ENCODE peak calls at places on chromosomes 16 and 17, in five cellular contexts. One of them, this sample, is unnamed.
A peak's percentile ranks its signal among the peaks of the same experiment; 100 is the strongest.

GRCh38 chr17:75394332-75394918 is 11.1 kb downstream of the GRB2 start:
- DNase-seq in COR-L47: no peak
- DNase-seq in kidney epithelial cell: no peak
- DNase-seq in left cardiac atrium: no peak
- DNase-seq in NCI-H2081: peak; percentile 7
- DNase-seq in this sample: no peak

GRCh38 chr17:73536700-73537680 is 107.3 kb downstream of the SDK2 start:
- DNase-seq in COR-L47: no peak
- DNase-seq in kidney epithelial cell: no peak
- DNase-seq in left cardiac atrium: no peak
- DNase-seq in NCI-H2081: no peak
- DNase-seq in this sample: no peak

GRCh38 chr16:66309-67182 is 5.9 kb downstream of the RHBDF1 start:
- DNase-seq in COR-L47: no peak
- DNase-seq in kidney epithelial cell: no peak
- DNase-seq in left cardiac atrium: peak; percentile 19
- DNase-seq in NCI-H2081: no peak
- DNase-seq in this sample: no peak

GRCh38 chr16:3825103-3825502 is 55.4 kb downstream of the CREBBP start:
- DNase-seq in COR-L47: no peak
- DNase-seq in kidney epithelial cell: no peak
- DNase-seq in left cardiac atrium: no peak
- DNase-seq in NCI-H2081: no peak
- DNase-seq in this sample: peak; percentile 14

GRCh38 chr17:43691317-43691693 is 29.6 kb upstream of the MEOX1 start:
- DNase-seq in COR-L47: no peak
- DNase-seq in kidney epithelial cell: no peak
- DNase-seq in left cardiac atrium: no peak
- DNase-seq in NCI-H2081: no peak
- DNase-seq in this sample: no peak

GRCh38 chr16:24504467-24505345 is 34.7 kb upstream of the RBBP6 start:
- DNase-seq in COR-L47: peak; percentile 11
- DNase-seq in kidney epithelial cell: peak; percentile 7
- DNase-seq in left cardiac atrium: peak; percentile 41
- DNase-seq in NCI-H2081: peak; percentile 57
- DNase-seq in this sample: peak; percentile 58

GRCh38 chr16:75279277-75279676 is 27.9 kb upstream of the BCAR1 start:
- DNase-seq in COR-L47: no peak
- DNase-seq in kidney epithelial cell: no peak
- DNase-seq in left cardiac atrium: no peak
- DNase-seq in NCI-H2081: no peak
- DNase-seq in this sample: no peak

GRCh38 chr17:76688165-76688622 is 22.6 kb downstream of the MXRA7 start:
- DNase-seq in COR-L47: no peak
- DNase-seq in kidney epithelial cell: no peak
- DNase-seq in left cardiac atrium: peak; percentile 52
- DNase-seq in NCI-H2081: no peak
- DNase-seq in this sample: no peak

GRCh38 chr17:40352044-40352778 is 12.3 kb downstream of the GJD3 start:
- DNase-seq in COR-L47: no peak
- DNase-seq in kidney epithelial cell: no peak
- DNase-seq in left cardiac atrium: no peak
- DNase-seq in NCI-H2081: no peak
- DNase-seq in this sample: no peak

GRCh38 chr16:54135361-54136275 is 151.0 kb downstream of the IRX3 start:
- DNase-seq in COR-L47: no peak
- DNase-seq in kidney epithelial cell: peak; percentile 14
- DNase-seq in left cardiac atrium: no peak
- DNase-seq in NCI-H2081: no peak
- DNase-seq in this sample: no peak

GRCh38 chr17:82884923-82885322 is 45.1 kb upstream of the ZNF750 start:
- DNase-seq in COR-L47: no peak
- DNase-seq in kidney epithelial cell: no peak
- DNase-seq in left cardiac atrium: no peak
- DNase-seq in NCI-H2081: no peak
- DNase-seq in this sample: no peak

GRCh38 chr17:66373944-66374817 is 71.8 kb downstream of the PRKCA start:
- DNase-seq in COR-L47: peak; percentile 48
- DNase-seq in kidney epithelial cell: no peak
- DNase-seq in left cardiac atrium: peak; percentile 27
- DNase-seq in NCI-H2081: peak; percentile 75
- DNase-seq in this sample: no peak

GRCh38 chr17:74455025-74455585 is 11.3 kb upstream of the CD300A start:
- DNase-seq in COR-L47: no peak
- DNase-seq in kidney epithelial cell: no peak
- DNase-seq in left cardiac atrium: peak; percentile 58
- DNase-seq in NCI-H2081: no peak
- DNase-seq in this sample: no peak

GRCh38 chr17:55321507-55322064 is 56.8 kb downstream of the HLF start:
- DNase-seq in COR-L47: no peak
- DNase-seq in kidney epithelial cell: no peak
- DNase-seq in left cardiac atrium: no peak
- DNase-seq in NCI-H2081: no peak
- DNase-seq in this sample: no peak

GRCh38 chr16:64098451-64098850 is 1023.4 kb downstream of the CDH11 start:
- DNase-seq in COR-L47: no peak
- DNase-seq in kidney epithelial cell: no peak
- DNase-seq in left cardiac atrium: no peak
- DNase-seq in NCI-H2081: no peak
- DNase-seq in this sample: no peak

GRCh38 chr17:6120351-6120750 is 50.2 kb downstream of the WSCD1 start:
- DNase-seq in COR-L47: no peak
- DNase-seq in kidney epithelial cell: no peak
- DNase-seq in left cardiac atrium: no peak
- DNase-seq in NCI-H2081: no peak
- DNase-seq in this sample: no peak

GRCh38 chr16:80718480-80719220 is 85.7 kb downstream of the CDYL2 start:
- DNase-seq in COR-L47: no peak
- DNase-seq in kidney epithelial cell: peak; percentile 34
- DNase-seq in left cardiac atrium: no peak
- DNase-seq in NCI-H2081: no peak
- DNase-seq in this sample: peak; percentile 31

GRCh38 chr16:70665113-70665694 is 18.8 kb downstream of the IL34 start:
- DNase-seq in COR-L47: no peak
- DNase-seq in kidney epithelial cell: no peak
- DNase-seq in left cardiac atrium: no peak
- DNase-seq in NCI-H2081: no peak
- DNase-seq in this sample: no peak

GRCh38 chr17:30819941-30820705 is 4.4 kb downstream of the CRLF3 start:
- DNase-seq in COR-L47: no peak
- DNase-seq in kidney epithelial cell: no peak
- DNase-seq in left cardiac atrium: no peak
- DNase-seq in NCI-H2081: no peak
- DNase-seq in this sample: no peak

GRCh38 chr17:79513805-79514535 is 96.9 kb downstream of the RBFOX3 start:
- DNase-seq in COR-L47: no peak
- DNase-seq in kidney epithelial cell: no peak
- DNase-seq in left cardiac atrium: no peak
- DNase-seq in NCI-H2081: no peak
- DNase-seq in this sample: no peak

GRCh38 chr17:35683588-35683987 is 47.9 kb upstream of the RASL10B start:
- DNase-seq in COR-L47: no peak
- DNase-seq in kidney epithelial cell: no peak
- DNase-seq in left cardiac atrium: no peak
- DNase-seq in NCI-H2081: no peak
- DNase-seq in this sample: no peak

GRCh38 chr16:27676807-27677206 is 126.9 kb downstream of the KATNIP start:
- DNase-seq in COR-L47: no peak
- DNase-seq in kidney epithelial cell: no peak
- DNase-seq in left cardiac atrium: no peak
- DNase-seq in NCI-H2081: no peak
- DNase-seq in this sample: no peak

GRCh38 chr16:59633996-59634579 is 900.0 kb upstream of the GOT2 start:
- DNase-seq in COR-L47: no peak
- DNase-seq in kidney epithelial cell: no peak
- DNase-seq in left cardiac atrium: no peak
- DNase-seq in NCI-H2081: no peak
- DNase-seq in this sample: no peak

GRCh38 chr17:51427259-51428255 is 167.2 kb downstream of the UTP18 start:
- DNase-seq in COR-L47: no peak
- DNase-seq in kidney epithelial cell: no peak
- DNase-seq in left cardiac atrium: peak; percentile 28
- DNase-seq in NCI-H2081: peak; percentile 40
- DNase-seq in this sample: no peak

GRCh38 chr16:28096974-28097373 is 33.5 kb upstream of the GSG1L start:
- DNase-seq in COR-L47: no peak
- DNase-seq in kidney epithelial cell: no peak
- DNase-seq in left cardiac atrium: no peak
- DNase-seq in NCI-H2081: no peak
- DNase-seq in this sample: no peak

GRCh38 chr16:50547340-50547865 is 793 bp upstream of the NKD1 start:
- DNase-seq in COR-L47: peak; percentile 2
- DNase-seq in kidney epithelial cell: no peak
- DNase-seq in left cardiac atrium: peak; percentile 51
- DNase-seq in NCI-H2081: no peak
- DNase-seq in this sample: peak; percentile 60

GRCh38 chr17:78790552-78790951 is 8.5 kb upstream of the CYTH1 start:
- DNase-seq in COR-L47: no peak
- DNase-seq in kidney epithelial cell: no peak
- DNase-seq in left cardiac atrium: no peak
- DNase-seq in NCI-H2081: no peak
- DNase-seq in this sample: no peak

GRCh38 chr16:1283296-1283695 is 26.1 kb upstream of the UBE2I start:
- DNase-seq in COR-L47: no peak
- DNase-seq in kidney epithelial cell: no peak
- DNase-seq in left cardiac atrium: no peak
- DNase-seq in NCI-H2081: no peak
- DNase-seq in this sample: no peak

GRCh38 chr16:31072540-31073072 is 1.4 kb downstream of the ZNF668 start:
- DNase-seq in COR-L47: peak; percentile 10
- DNase-seq in kidney epithelial cell: no peak
- DNase-seq in left cardiac atrium: no peak
- DNase-seq in NCI-H2081: no peak
- DNase-seq in this sample: no peak

GRCh38 chr16:60206511-60206910 is 1472.4 kb upstream of the GOT2 start:
- DNase-seq in COR-L47: no peak
- DNase-seq in kidney epithelial cell: no peak
- DNase-seq in left cardiac atrium: no peak
- DNase-seq in NCI-H2081: no peak
- DNase-seq in this sample: no peak

GRCh38 chr17:28405632-28406477 is at the start of gene SLC46A1:
- DNase-seq in COR-L47: peak; percentile 67
- DNase-seq in kidney epithelial cell: no peak
- DNase-seq in left cardiac atrium: peak; percentile 74
- DNase-seq in NCI-H2081: peak; percentile 41
- DNase-seq in this sample: peak; percentile 59